ENCODE peak calls at places on chromosomes 12 and 14, in four cellular contexts. One of them, this sample, is unnamed.

GRCh38 chr12:58416211-58416610 is 474.8 kb downstream of the ATP23 start:
- DNase-seq in tibial artery: no peak
- DNase-seq in neural progenitor cell: no peak
- DNase-seq in left ventricle myocardium inferior: no peak
- DNase-seq in this sample: no peak

GRCh38 chr12:129404556-129404955 is 499.3 kb downstream of the TMEM132D start:
- DNase-seq in neural progenitor cell: no peak
- DNase-seq in left ventricle myocardium inferior: no peak
- DNase-seq in tibial artery: no peak
- DNase-seq in this sample: no peak

GRCh38 chr12:103751171-103751570 is 89.9 kb downstream of the NT5DC3 start:
- DNase-seq in neural progenitor cell: peak; percentile 24
- DNase-seq in tibial artery: no peak
- DNase-seq in left ventricle myocardium inferior: no peak
- DNase-seq in this sample: no peak

GRCh38 chr12:9895215-9895971 is 14.1 kb downstream of the KLRF2 start:
- DNase-seq in tibial artery: no peak
- DNase-seq in neural progenitor cell: no peak
- DNase-seq in left ventricle myocardium inferior: no peak
- DNase-seq in this sample: no peak

GRCh38 chr12:65609359-65609771 is 214.9 kb upstream of the HMGA2 start:
- DNase-seq in neural progenitor cell: no peak
- DNase-seq in left ventricle myocardium inferior: no peak
- DNase-seq in tibial artery: no peak
- DNase-seq in this sample: no peak

GRCh38 chr12:119375619-119376018 is 41.1 kb downstream of the CCDC60 start:
- DNase-seq in left ventricle myocardium inferior: no peak
- DNase-seq in neural progenitor cell: no peak
- DNase-seq in tibial artery: peak; percentile 19
- DNase-seq in this sample: no peak

GRCh38 chr12:57127710-57128518 is at the start of gene LRP1:
- DNase-seq in neural progenitor cell: peak; percentile 91
- DNase-seq in tibial artery: peak; percentile 89
- DNase-seq in left ventricle myocardium inferior: peak; percentile 87
- DNase-seq in this sample: peak; percentile 91

GRCh38 chr12:6188954-6189353 is 11.2 kb upstream of the CD9 start:
- DNase-seq in tibial artery: no peak
- DNase-seq in neural progenitor cell: no peak
- DNase-seq in left ventricle myocardium inferior: no peak
- DNase-seq in this sample: peak; percentile 9

GRCh38 chr14:96229315-96229714 is 24.7 kb downstream of the BDKRB2 start:
- DNase-seq in left ventricle myocardium inferior: no peak
- DNase-seq in tibial artery: no peak
- DNase-seq in neural progenitor cell: no peak
- DNase-seq in this sample: no peak

GRCh38 chr12:121600702-121601336 is 20.0 kb upstream of the KDM2B start:
- DNase-seq in neural progenitor cell: no peak
- DNase-seq in left ventricle myocardium inferior: no peak
- DNase-seq in tibial artery: no peak
- DNase-seq in this sample: no peak

GRCh38 chr14:102723650-102724049 is 53.6 kb upstream of the TRAF3 start:
- DNase-seq in left ventricle myocardium inferior: no peak
- DNase-seq in tibial artery: no peak
- DNase-seq in neural progenitor cell: no peak
- DNase-seq in this sample: no peak

GRCh38 chr12:48032597-48032996 is 28.3 kb upstream of the COL2A1 start:
- DNase-seq in left ventricle myocardium inferior: no peak
- DNase-seq in tibial artery: no peak
- DNase-seq in neural progenitor cell: no peak
- DNase-seq in this sample: no peak

GRCh38 chr14:56524971-56525677 is 54.5 kb upstream of the TMEM260 start:
- DNase-seq in left ventricle myocardium inferior: no peak
- DNase-seq in tibial artery: no peak
- DNase-seq in neural progenitor cell: no peak
- DNase-seq in this sample: no peak

GRCh38 chr14:56522403-56522802 is 57.2 kb upstream of the TMEM260 start:
- DNase-seq in tibial artery: no peak
- DNase-seq in left ventricle myocardium inferior: no peak
- DNase-seq in neural progenitor cell: no peak
- DNase-seq in this sample: no peak
- H3K4me1 ChIP-seq in tibial artery: no peaks in the 10 kb centered on the region
- H3K4me1 ChIP-seq in left ventricle myocardium inferior: no peaks in the 10 kb centered on the region
- H3K4me1 ChIP-seq in neural progenitor cell: peaks cover 11% of the 10 kb centered on the region
- H3K4me1 ChIP-seq in this sample: no peaks in the 10 kb centered on the region

GRCh38 chr12:113858828-113859386 is 107.2 kb downstream of the RBM19 start:
- DNase-seq in neural progenitor cell: no peak
- DNase-seq in tibial artery: no peak
- DNase-seq in left ventricle myocardium inferior: no peak
- DNase-seq in this sample: no peak

GRCh38 chr12:113855998-113856397 is 110.1 kb downstream of the RBM19 start:
- DNase-seq in neural progenitor cell: no peak
- DNase-seq in left ventricle myocardium inferior: peak; percentile 53
- DNase-seq in tibial artery: no peak
- DNase-seq in this sample: no peak

GRCh38 chr12:113854385-113855136 is 111.6 kb downstream of the RBM19 start:
- DNase-seq in left ventricle myocardium inferior: peak; percentile 50
- DNase-seq in neural progenitor cell: no peak
- DNase-seq in tibial artery: no peak
- DNase-seq in this sample: no peak

GRCh38 chr12:113860059-113860820 is 105.9 kb downstream of the RBM19 start:
- DNase-seq in left ventricle myocardium inferior: no peak
- DNase-seq in tibial artery: no peak
- DNase-seq in neural progenitor cell: peak; percentile 69
- DNase-seq in this sample: no peak

DNA sequence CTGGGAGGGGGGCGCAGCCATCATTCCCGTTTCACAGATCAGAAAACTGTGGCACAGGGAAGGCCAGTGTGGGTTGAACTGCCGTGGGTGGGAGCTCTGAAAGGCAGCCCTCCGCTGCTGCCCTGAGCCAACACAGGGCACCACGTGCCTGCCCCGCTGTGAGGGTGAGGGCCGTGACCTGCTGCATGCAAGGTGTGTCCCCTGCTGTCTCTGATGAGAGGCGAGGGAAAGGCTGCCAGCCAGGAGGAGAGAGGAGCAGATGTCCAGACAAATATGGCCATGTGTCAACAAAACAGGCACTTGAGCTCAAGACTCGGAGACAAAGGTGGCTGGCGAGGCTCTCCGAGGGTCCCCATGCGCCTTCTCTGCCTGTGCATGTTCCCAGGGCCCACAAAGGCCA is 108.8 kb downstream of the RBM19 start:
- DNase-seq in tibial artery: no peak
- DNase-seq in left ventricle myocardium inferior: no peak
- DNase-seq in neural progenitor cell: no peak
- DNase-seq in this sample: no peak
- H3K4me1 ChIP-seq in tibial artery: no peaks in the 10 kb centered on the region
- H3K4me1 ChIP-seq in left ventricle myocardium inferior: peaks cover 39% of the 10 kb centered on the region
- H3K4me1 ChIP-seq in neural progenitor cell: peaks cover 42% of the 10 kb centered on the region
- H3K4me1 ChIP-seq in this sample: no peaks in the 10 kb centered on the region

GRCh38 chr14:64757601-64758000 is 53.4 kb downstream of the PLEKHG3 start:
- DNase-seq in neural progenitor cell: no peak
- DNase-seq in tibial artery: no peak
- DNase-seq in left ventricle myocardium inferior: no peak
- DNase-seq in this sample: no peak

GRCh38 chr14:64754685-64755084 is 50.5 kb downstream of the PLEKHG3 start:
- DNase-seq in neural progenitor cell: no peak
- DNase-seq in tibial artery: no peak
- DNase-seq in left ventricle myocardium inferior: no peak
- DNase-seq in this sample: no peak

GRCh38 chr14:64755661-64756265 is 51.5 kb downstream of the PLEKHG3 start:
- DNase-seq in tibial artery: no peak
- DNase-seq in left ventricle myocardium inferior: no peak
- DNase-seq in neural progenitor cell: no peak
- DNase-seq in this sample: no peak

GRCh38 chr14:64758025-64758521 is 53.8 kb downstream of the PLEKHG3 start:
- DNase-seq in left ventricle myocardium inferior: no peak
- DNase-seq in neural progenitor cell: no peak
- DNase-seq in tibial artery: no peak
- DNase-seq in this sample: peak; percentile 60

DNA sequence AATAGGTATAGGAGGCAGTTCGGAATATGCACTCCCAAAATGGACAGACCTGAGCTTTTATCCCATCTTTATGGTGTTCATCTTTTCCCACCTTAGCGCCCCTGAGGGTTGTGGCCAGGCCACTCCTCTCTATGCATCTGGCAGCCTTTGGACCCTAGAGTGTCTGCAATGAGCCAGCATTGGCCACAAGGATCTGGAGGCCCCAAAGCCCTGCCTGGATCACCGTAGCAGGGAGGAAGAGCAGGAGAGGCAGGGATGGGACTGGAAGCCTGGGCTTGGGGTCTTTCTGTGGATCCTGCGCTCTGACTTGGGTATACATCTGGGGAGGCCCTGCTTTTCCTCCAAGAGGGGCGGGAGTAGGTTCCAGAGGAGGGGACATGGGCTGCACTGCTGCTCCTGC is 52.5 kb downstream of the PLEKHG3 start:
- DNase-seq in neural progenitor cell: no peak
- DNase-seq in tibial artery: no peak
- DNase-seq in left ventricle myocardium inferior: no peak
- DNase-seq in this sample: no peak
- H3K4me1 ChIP-seq in neural progenitor cell: peaks cover 13% of the 10 kb centered on the region
- H3K4me1 ChIP-seq in tibial artery: peaks cover 45% of the 10 kb centered on the region
- H3K4me1 ChIP-seq in left ventricle myocardium inferior: peaks cover 52% of the 10 kb centered on the region
- H3K4me1 ChIP-seq in this sample: peaks cover 21% of the 10 kb centered on the region

GRCh38 chr12:53224897-53225634 is 6.9 kb downstream of the RARG start:
- DNase-seq in neural progenitor cell: no peak
- DNase-seq in tibial artery: no peak
- DNase-seq in left ventricle myocardium inferior: no peak
- DNase-seq in this sample: no peak

GRCh38 chr12:53224268-53224896 is 7.6 kb downstream of the RARG start:
- DNase-seq in left ventricle myocardium inferior: no peak
- DNase-seq in tibial artery: no peak
- DNase-seq in neural progenitor cell: peak; percentile 70
- DNase-seq in this sample: no peak

GRCh38 chr12:53229454-53229853 is 2.6 kb downstream of the RARG start:
- DNase-seq in tibial artery: no peak
- DNase-seq in left ventricle myocardium inferior: no peak
- DNase-seq in neural progenitor cell: no peak
- DNase-seq in this sample: no peak

GRCh38 chr12:53225635-53226424 is 6.2 kb downstream of the RARG start:
- DNase-seq in neural progenitor cell: peak; percentile 46
- DNase-seq in tibial artery: no peak
- DNase-seq in left ventricle myocardium inferior: no peak
- DNase-seq in this sample: no peak

GRCh38 chr12:53227341-53227740 is 4.7 kb downstream of the RARG start:
- DNase-seq in left ventricle myocardium inferior: no peak
- DNase-seq in neural progenitor cell: no peak
- DNase-seq in tibial artery: no peak
- DNase-seq in this sample: no peak
- H3K4me1 ChIP-seq in left ventricle myocardium inferior: peaks cover 45% of the 10 kb centered on the region
- H3K4me1 ChIP-seq in neural progenitor cell: peaks cover 55% of the 10 kb centered on the region
- H3K4me1 ChIP-seq in tibial artery: peaks cover 83% of the 10 kb centered on the region
- H3K4me1 ChIP-seq in this sample: peaks cover 30% of the 10 kb centered on the region

DNA sequence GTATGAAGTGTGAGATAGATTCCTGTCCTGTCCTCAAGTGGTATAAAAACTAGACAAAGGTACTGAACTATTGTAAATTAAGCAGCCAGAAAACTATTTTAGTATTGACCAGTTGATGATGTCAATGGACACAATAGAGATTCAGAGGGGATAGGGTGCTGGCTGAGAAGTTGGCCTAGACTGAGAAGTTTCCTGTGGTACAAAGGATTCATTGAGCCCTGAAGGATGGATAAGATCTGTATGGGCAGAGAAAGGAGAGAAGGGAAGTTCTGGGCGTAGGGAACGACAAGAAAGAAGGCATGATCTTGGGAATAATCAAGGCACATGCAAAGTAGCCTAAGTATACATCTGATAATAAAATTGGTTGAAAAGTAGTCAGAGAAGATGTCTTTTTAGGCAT is 44.6 kb downstream of the DAD1 start:
- DNase-seq in neural progenitor cell: no peak
- DNase-seq in tibial artery: no peak
- DNase-seq in left ventricle myocardium inferior: no peak
- DNase-seq in this sample: no peak
- H3K4me1 ChIP-seq in neural progenitor cell: peaks cover 14% of the 10 kb centered on the region
- H3K4me1 ChIP-seq in tibial artery: peaks cover 20% of the 10 kb centered on the region
- H3K4me1 ChIP-seq in left ventricle myocardium inferior: peaks cover 26% of the 10 kb centered on the region
- H3K4me1 ChIP-seq in this sample: peaks cover 6% of the 10 kb centered on the region

GRCh38 chr12:82034769-82035168 is 275.6 kb upstream of the PPFIA2 start:
- DNase-seq in neural progenitor cell: no peak
- DNase-seq in tibial artery: no peak
- DNase-seq in left ventricle myocardium inferior: no peak
- DNase-seq in this sample: no peak
- H3K4me1 ChIP-seq in neural progenitor cell: no peaks in the 10 kb centered on the region
- H3K4me1 ChIP-seq in tibial artery: no peaks in the 10 kb centered on the region
- H3K4me1 ChIP-seq in left ventricle myocardium inferior: no peaks in the 10 kb centered on the region
- H3K4me1 ChIP-seq in this sample: no peaks in the 10 kb centered on the region

GRCh38 chr12:53056296-53056695 is 6.4 kb downstream of the TNS2 start:
- DNase-seq in left ventricle myocardium inferior: no peak
- DNase-seq in neural progenitor cell: no peak
- DNase-seq in tibial artery: peak; percentile 22
- DNase-seq in this sample: no peak
- H3K4me1 ChIP-seq in left ventricle myocardium inferior: peaks cover 99% of the 10 kb centered on the region
- H3K4me1 ChIP-seq in neural progenitor cell: peaks cover 2% of the 10 kb centered on the region
- H3K4me1 ChIP-seq in tibial artery: peaks cover 72% of the 10 kb centered on the region
- H3K4me1 ChIP-seq in this sample: peaks cover 49% of the 10 kb centered on the region

DNA sequence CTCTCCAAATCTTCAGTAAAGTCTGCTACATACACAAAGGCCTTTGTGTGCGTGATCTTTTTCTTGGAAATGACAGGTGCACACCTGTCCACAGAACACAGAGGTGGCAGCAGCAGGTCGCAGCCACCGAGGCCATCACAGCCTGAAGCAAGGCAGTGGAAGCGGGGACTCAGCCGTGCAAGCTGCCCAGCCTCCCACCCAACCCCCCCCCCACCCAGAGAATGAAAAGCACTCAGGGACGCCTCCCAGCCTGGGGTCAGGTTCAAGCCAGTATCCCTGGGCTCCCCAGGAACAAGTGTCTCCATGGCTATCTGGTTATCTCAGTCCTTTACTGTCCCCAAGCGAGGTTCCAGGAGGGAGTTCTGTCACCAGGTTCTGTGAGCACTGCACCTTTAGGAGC is 31.2 kb upstream of the TSPAN9 start:
- DNase-seq in left ventricle myocardium inferior: no peak
- DNase-seq in tibial artery: no peak
- DNase-seq in neural progenitor cell: no peak
- DNase-seq in this sample: no peak
- H3K4me1 ChIP-seq in left ventricle myocardium inferior: peaks cover 70% of the 10 kb centered on the region
- H3K4me1 ChIP-seq in tibial artery: peaks cover 10% of the 10 kb centered on the region
- H3K4me1 ChIP-seq in neural progenitor cell: peaks cover 7% of the 10 kb centered on the region
- H3K4me1 ChIP-seq in this sample: no peaks in the 10 kb centered on the region

DNA sequence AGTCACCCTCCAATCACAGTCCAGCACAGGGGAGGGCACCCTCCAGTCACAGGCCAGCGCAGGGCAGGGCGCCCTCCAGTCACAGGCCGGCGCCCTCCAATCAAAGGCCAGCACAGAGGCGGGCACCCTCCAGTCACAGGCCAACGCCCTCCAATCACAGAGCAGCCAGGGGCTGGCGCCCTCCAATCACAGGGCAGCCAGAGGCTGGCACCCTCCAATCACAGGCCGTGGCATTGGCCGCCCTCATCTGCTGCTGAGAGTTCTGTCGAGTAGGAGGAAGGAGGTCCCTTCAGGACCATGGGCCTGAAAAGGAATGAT is 26.6 kb downstream of the DDX51 start:
- DNase-seq in left ventricle myocardium inferior: no peak
- DNase-seq in neural progenitor cell: no peak
- DNase-seq in tibial artery: no peak
- DNase-seq in this sample: peak; percentile 4
- H3K4me1 ChIP-seq in left ventricle myocardium inferior: no peaks in the 10 kb centered on the region
- H3K4me1 ChIP-seq in neural progenitor cell: no peaks in the 10 kb centered on the region
- H3K4me1 ChIP-seq in tibial artery: no peaks in the 10 kb centered on the region
- H3K4me1 ChIP-seq in this sample: no peaks in the 10 kb centered on the region